ENCODE peak calls at places on chromosomes 5 and 9, in eight cellular contexts. One of them, this sample, is unnamed.

GRCh38 chr9:90645721-90646120 is 3.1 kb upstream of the DIRAS2 start:
- DNase-seq in mucosa of descending colon: no peak
- DNase-seq in stimulated activated CD4-positive, alpha-beta T cell treated with anti-CD3 and anti-CD28 coated beads, Interleukin-4, amount 100 ng/mL, for 24 hours: no peak
- DNase-seq in foreskin fibroblast: no peak
- DNase-seq in KBM-7: no peak
- DNase-seq in H7: no peak
- DNase-seq in putamen: no peak
- DNase-seq in HEK293T: no peak
- DNase-seq in this sample: no peak

GRCh38 chr5:157214399-157214798 is 33.8 kb downstream of the ITK start:
- DNase-seq in mucosa of descending colon: no peak
- DNase-seq in stimulated activated CD4-positive, alpha-beta T cell treated with anti-CD3 and anti-CD28 coated beads, Interleukin-4, amount 100 ng/mL, for 24 hours: no peak
- DNase-seq in foreskin fibroblast: no peak
- DNase-seq in KBM-7: no peak
- DNase-seq in H7: no peak
- DNase-seq in putamen: no peak
- DNase-seq in HEK293T: no peak
- DNase-seq in this sample: no peak

GRCh38 chr5:136209346-136209910 is 16.5 kb upstream of the SMIM32 start:
- DNase-seq in mucosa of descending colon: no peak
- DNase-seq in stimulated activated CD4-positive, alpha-beta T cell treated with anti-CD3 and anti-CD28 coated beads, Interleukin-4, amount 100 ng/mL, for 24 hours: no peak
- DNase-seq in foreskin fibroblast: no peak
- DNase-seq in KBM-7: no peak
- DNase-seq in H7: no peak
- DNase-seq in putamen: no peak
- DNase-seq in HEK293T: no peak
- DNase-seq in this sample: no peak

GRCh38 chr9:91740713-91741112 is 209.3 kb downstream of the ROR2 start:
- DNase-seq in mucosa of descending colon: peak
- DNase-seq in stimulated activated CD4-positive, alpha-beta T cell treated with anti-CD3 and anti-CD28 coated beads, Interleukin-4, amount 100 ng/mL, for 24 hours: no peak
- DNase-seq in foreskin fibroblast: peak
- DNase-seq in KBM-7: no peak
- DNase-seq in H7: no peak
- DNase-seq in putamen: no peak
- DNase-seq in HEK293T: no peak
- DNase-seq in this sample: no peak

GRCh38 chr5:127909078-127909477 is 174.5 kb upstream of the SLC12A2 start:
- DNase-seq in mucosa of descending colon: no peak
- DNase-seq in stimulated activated CD4-positive, alpha-beta T cell treated with anti-CD3 and anti-CD28 coated beads, Interleukin-4, amount 100 ng/mL, for 24 hours: no peak
- DNase-seq in foreskin fibroblast: peak
- DNase-seq in KBM-7: peak
- DNase-seq in H7: peak
- DNase-seq in putamen: no peak
- DNase-seq in HEK293T: peak
- DNase-seq in this sample: no peak

GRCh38 chr9:119375892-119376291 is 6.7 kb upstream of the BRINP1 start:
- DNase-seq in mucosa of descending colon: no peak
- DNase-seq in stimulated activated CD4-positive, alpha-beta T cell treated with anti-CD3 and anti-CD28 coated beads, Interleukin-4, amount 100 ng/mL, for 24 hours: no peak
- DNase-seq in foreskin fibroblast: no peak
- DNase-seq in KBM-7: peak
- DNase-seq in H7: peak
- DNase-seq in putamen: no peak
- DNase-seq in HEK293T: peak
- DNase-seq in this sample: no peak

GRCh38 chr5:150557507-150557872 is 49.6 kb downstream of the NDST1 start:
- DNase-seq in mucosa of descending colon: no peak
- DNase-seq in stimulated activated CD4-positive, alpha-beta T cell treated with anti-CD3 and anti-CD28 coated beads, Interleukin-4, amount 100 ng/mL, for 24 hours: no peak
- DNase-seq in foreskin fibroblast: no peak
- DNase-seq in KBM-7: no peak
- DNase-seq in H7: no peak
- DNase-seq in putamen: no peak
- DNase-seq in HEK293T: no peak
- DNase-seq in this sample: no peak

GRCh38 chr5:16137177-16137576 is 42.4 kb downstream of the MARCHF11 start:
- DNase-seq in mucosa of descending colon: no peak
- DNase-seq in stimulated activated CD4-positive, alpha-beta T cell treated with anti-CD3 and anti-CD28 coated beads, Interleukin-4, amount 100 ng/mL, for 24 hours: no peak
- DNase-seq in foreskin fibroblast: no peak
- DNase-seq in KBM-7: no peak
- DNase-seq in H7: no peak
- DNase-seq in putamen: no peak
- DNase-seq in HEK293T: no peak
- DNase-seq in this sample: no peak

GRCh38 chr5:160940725-160941124 is 88.7 kb upstream of the ATP10B start:
- DNase-seq in mucosa of descending colon: no peak
- DNase-seq in stimulated activated CD4-positive, alpha-beta T cell treated with anti-CD3 and anti-CD28 coated beads, Interleukin-4, amount 100 ng/mL, for 24 hours: no peak
- DNase-seq in foreskin fibroblast: no peak
- DNase-seq in KBM-7: no peak
- DNase-seq in H7: no peak
- DNase-seq in putamen: no peak
- DNase-seq in HEK293T: no peak
- DNase-seq in this sample: no peak

GRCh38 chr5:73722224-73722623 is 96.2 kb downstream of the ARHGEF28 start:
- DNase-seq in mucosa of descending colon: no peak
- DNase-seq in stimulated activated CD4-positive, alpha-beta T cell treated with anti-CD3 and anti-CD28 coated beads, Interleukin-4, amount 100 ng/mL, for 24 hours: no peak
- DNase-seq in foreskin fibroblast: peak
- DNase-seq in KBM-7: no peak
- DNase-seq in H7: no peak
- DNase-seq in putamen: no peak
- DNase-seq in HEK293T: no peak
- DNase-seq in this sample: no peak

GRCh38 chr9:130927338-130927737 is 11.7 kb downstream of the FIBCD1 start:
- DNase-seq in mucosa of descending colon: no peak
- DNase-seq in stimulated activated CD4-positive, alpha-beta T cell treated with anti-CD3 and anti-CD28 coated beads, Interleukin-4, amount 100 ng/mL, for 24 hours: no peak
- DNase-seq in foreskin fibroblast: no peak
- DNase-seq in KBM-7: no peak
- DNase-seq in H7: no peak
- DNase-seq in putamen: no peak
- DNase-seq in HEK293T: no peak
- DNase-seq in this sample: no peak

GRCh38 chr9:99680191-99680590 is 141.5 kb upstream of the NR4A3 start:
- DNase-seq in mucosa of descending colon: no peak
- DNase-seq in stimulated activated CD4-positive, alpha-beta T cell treated with anti-CD3 and anti-CD28 coated beads, Interleukin-4, amount 100 ng/mL, for 24 hours: no peak
- DNase-seq in foreskin fibroblast: peak
- DNase-seq in KBM-7: no peak
- DNase-seq in H7: no peak
- DNase-seq in putamen: no peak
- DNase-seq in HEK293T: no peak
- DNase-seq in this sample: no peak

GRCh38 chr9:134678671-134679443 is 37.3 kb downstream of the COL5A1 start:
- DNase-seq in mucosa of descending colon: peak
- DNase-seq in stimulated activated CD4-positive, alpha-beta T cell treated with anti-CD3 and anti-CD28 coated beads, Interleukin-4, amount 100 ng/mL, for 24 hours: no peak
- DNase-seq in foreskin fibroblast: no peak
- DNase-seq in KBM-7: no peak
- DNase-seq in H7: peak
- DNase-seq in putamen: no peak
- DNase-seq in HEK293T: no peak
- DNase-seq in this sample: peak

GRCh38 chr5:122262107-122262506 is 49.9 kb upstream of the SNCAIP start:
- DNase-seq in mucosa of descending colon: no peak
- DNase-seq in stimulated activated CD4-positive, alpha-beta T cell treated with anti-CD3 and anti-CD28 coated beads, Interleukin-4, amount 100 ng/mL, for 24 hours: no peak
- DNase-seq in foreskin fibroblast: peak
- DNase-seq in KBM-7: no peak
- DNase-seq in H7: no peak
- DNase-seq in putamen: no peak
- DNase-seq in HEK293T: no peak
- DNase-seq in this sample: no peak

GRCh38 chr5:142717582-142718215 is 31.8 kb upstream of the FGF1 start:
- DNase-seq in mucosa of descending colon: no peak
- DNase-seq in stimulated activated CD4-positive, alpha-beta T cell treated with anti-CD3 and anti-CD28 coated beads, Interleukin-4, amount 100 ng/mL, for 24 hours: no peak
- DNase-seq in foreskin fibroblast: peak
- DNase-seq in KBM-7: peak
- DNase-seq in H7: peak
- DNase-seq in putamen: peak
- DNase-seq in HEK293T: peak
- DNase-seq in this sample: no peak

GRCh38 chr9:73426226-73426625 is 274.6 kb downstream of the ANXA1 start:
- DNase-seq in mucosa of descending colon: no peak
- DNase-seq in stimulated activated CD4-positive, alpha-beta T cell treated with anti-CD3 and anti-CD28 coated beads, Interleukin-4, amount 100 ng/mL, for 24 hours: no peak
- DNase-seq in foreskin fibroblast: no peak
- DNase-seq in KBM-7: no peak
- DNase-seq in H7: no peak
- DNase-seq in putamen: peak
- DNase-seq in HEK293T: no peak
- DNase-seq in this sample: no peak

GRCh38 chr5:180594311-180595045 is 3.2 kb upstream of the SCGB3A1 start:
- DNase-seq in mucosa of descending colon: no peak
- DNase-seq in stimulated activated CD4-positive, alpha-beta T cell treated with anti-CD3 and anti-CD28 coated beads, Interleukin-4, amount 100 ng/mL, for 24 hours: no peak
- DNase-seq in foreskin fibroblast: no peak
- DNase-seq in KBM-7: no peak
- DNase-seq in H7: peak
- DNase-seq in putamen: no peak
- DNase-seq in HEK293T: peak
- DNase-seq in this sample: peak

GRCh38 chr9:97758334-97758916 is 61.3 kb upstream of the XPA start:
- DNase-seq in mucosa of descending colon: no peak
- DNase-seq in stimulated activated CD4-positive, alpha-beta T cell treated with anti-CD3 and anti-CD28 coated beads, Interleukin-4, amount 100 ng/mL, for 24 hours: no peak
- DNase-seq in foreskin fibroblast: no peak
- DNase-seq in KBM-7: no peak
- DNase-seq in H7: no peak
- DNase-seq in putamen: no peak
- DNase-seq in HEK293T: no peak
- DNase-seq in this sample: no peak

GRCh38 chr9:110919609-110920008 is 118.7 kb downstream of the LPAR1 start:
- DNase-seq in mucosa of descending colon: no peak
- DNase-seq in stimulated activated CD4-positive, alpha-beta T cell treated with anti-CD3 and anti-CD28 coated beads, Interleukin-4, amount 100 ng/mL, for 24 hours: no peak
- DNase-seq in foreskin fibroblast: peak
- DNase-seq in KBM-7: no peak
- DNase-seq in H7: no peak
- DNase-seq in putamen: no peak
- DNase-seq in HEK293T: no peak
- DNase-seq in this sample: no peak

GRCh38 chr9:90846770-90847419 is 45.3 kb downstream of the SYK start:
- DNase-seq in mucosa of descending colon: no peak
- DNase-seq in stimulated activated CD4-positive, alpha-beta T cell treated with anti-CD3 and anti-CD28 coated beads, Interleukin-4, amount 100 ng/mL, for 24 hours: no peak
- DNase-seq in foreskin fibroblast: no peak
- DNase-seq in KBM-7: no peak
- DNase-seq in H7: no peak
- DNase-seq in putamen: no peak
- DNase-seq in HEK293T: no peak
- DNase-seq in this sample: no peak